ENCODE peak calls at places on chromosomes 1 and 21, in four cellular contexts. W, V, H and L are unnamed samples. For H3K9me3, the result is how much of the 10 kb centered on the place peaks cover.

GRCh38 chr1:219062161-219062560 is 111.5 kb upstream of the LYPLAL1 start:
- DNase-seq in W (no peak), V (no peak), H (no peak), L (no peak)

GRCh38 chr1:205714190-205714905 is 34.0 kb upstream of the SLC45A3 start:
- DNase-seq in H (no peak), V (no peak), W (no peak), L (no peak)

GRCh38 chr1:5744911-5745431 is 247.3 kb downstream of the NPHP4 start:
- DNase-seq in H (no peak), V (no peak), W (no peak), L (peak)

GRCh38 chr21:18384771-18385170 is 18.8 kb downstream of the TMPRSS15 start:
- DNase-seq in H (no peak), W (no peak), V (no peak), L (no peak)

GRCh38 chr1:183247066-183247465 is 61.0 kb downstream of the LAMC2 start:
- DNase-seq in W (no peak), V (no peak), H (no peak), L (no peak)

GRCh38 chr1:38559180-38559874 is 300.2 kb downstream of the RRAGC start:
- DNase-seq in W (peak), H (peak), V (no peak), L (no peak)

GRCh38 chr1:223707270-223708000 is 4.9 kb upstream of the CAPN2 start:
- DNase-seq in W (peak), H (no peak), V (peak), L (peak)

GRCh38 chr1:111515291-111516007 is 12.0 kb upstream of the ADORA3 start:
- DNase-seq in V (peak), H (no peak), W (peak), L (peak)

GRCh38 chr1:46725736-46726108 is 6.8 kb upstream of the EFCAB14 start:
- DNase-seq in V (no peak), H (no peak), W (no peak), L (no peak)

GRCh38 chr1:99766378-99766800 is at the start of gene FRRS1:
- DNase-seq in W (peak), V (peak), H (peak), L (peak)

GRCh38 chr1:175941164-175941563 is 197.8 kb upstream of the TNR start:
- DNase-seq in V (no peak), W (no peak), H (no peak), L (no peak)

GRCh38 chr1:240254778-240255291 is 163.2 kb downstream of the FMN2 start:
- DNase-seq in V (no peak), W (no peak), H (no peak), L (no peak)

GRCh38 chr1:111227875-111228747 is 598 bp downstream of the CHI3L2 start:
- DNase-seq in V (no peak), H (no peak), W (peak), L (peak)

GRCh38 chr1:216346521-216346920 is 76.7 kb downstream of the USH2A start:
- DNase-seq in H (no peak), W (no peak), V (no peak), L (no peak)

GRCh38 chr1:200180821-200181220 is 153.3 kb downstream of the NR5A2 start:
- DNase-seq in H (no peak), V (no peak), W (no peak), L (peak)

GRCh38 chr1:233730809-233731208 is 116.9 kb downstream of the KCNK1 start:
- DNase-seq in V (no peak), W (no peak), H (no peak), L (no peak)

GRCh38 chr1:36238433-36238832 is 14.2 kb downstream of the THRAP3 start:
- DNase-seq in V (no peak), W (no peak), H (no peak), L (no peak)

GRCh38 chr1:174333437-174333836 is 114.3 kb upstream of the GPR52 start:
- DNase-seq in W (no peak), V (no peak), H (no peak), L (no peak)

GRCh38 chr1:66535149-66535548 is 1.2 kb downstream of the SGIP1 start:
- DNase-seq in W (no peak), V (no peak), H (no peak), L (no peak)

GRCh38 chr1:214414691-214415090 is 133.7 kb downstream of the SMYD2 start:
- DNase-seq in H (no peak), W (no peak), V (no peak), L (no peak)

GRCh38 chr1:30847358-30847972 is 61.1 kb downstream of the SDC3 start:
- DNase-seq in H (no peak), V (peak), W (peak), L (peak)

GRCh38 chr1:209670441-209671082 is 4.7 kb upstream of the G0S2 start:
- DNase-seq in W (no peak), V (no peak), H (no peak), L (no peak)

GRCh38 chr1:230677200-230677599 is 34.9 kb downstream of the COG2 start:
- DNase-seq in H (no peak), V (no peak), W (no peak), L (no peak)

GRCh38 chr1:39694026-39694425 is 2.8 kb upstream of the HPCAL4 start:
- DNase-seq in W (no peak), H (no peak), V (no peak), L (no peak)

GRCh38 chr1:117561071-117561470 is 44.8 kb upstream of the TENT5C start:
- DNase-seq in V (no peak), W (no peak), H (no peak), L (no peak)

GRCh38 chr1:168482106-168482505 is 61.7 kb downstream of the XCL2 start:
- DNase-seq in V (no peak), W (no peak), H (no peak), L (no peak)

GRCh38 chr1:89719502-89720306 is 86.8 kb downstream of the LRRC8C start:
- DNase-seq in W (no peak), V (no peak), H (no peak), L (no peak)

GRCh38 chr21:28426545-28426944 is 566.1 kb downstream of the LTN1 start:
- DNase-seq in W (no peak), V (no peak), H (no peak), L (no peak)

GRCh38 chr1:239302716-239303115 is 83.7 kb upstream of the CHRM3 start:
- DNase-seq in V (no peak), W (no peak), H (no peak), L (no peak)

GRCh38 chr1:177571485-177572076 is 398.3 kb downstream of the SEC16B start:
- DNase-seq in W (no peak), V (no peak), H (no peak), L (no peak)

GRCh38 chr1:45499415-45499769 is 481 bp downstream of the CCDC163 start:
- DNase-seq in V (no peak), W (no peak), H (no peak), L (no peak)

GRCh38 chr1:65420590-65421340 is at the start of the genes LEPR and LEPROT:
- DNase-seq in W (no peak), H (no peak), V (no peak), L (no peak)

GRCh38 chr1:98044766-98045165 is 123.9 kb upstream of the DPYD start:
- DNase-seq in W (no peak), V (no peak), H (no peak), L (peak)

DNA sequence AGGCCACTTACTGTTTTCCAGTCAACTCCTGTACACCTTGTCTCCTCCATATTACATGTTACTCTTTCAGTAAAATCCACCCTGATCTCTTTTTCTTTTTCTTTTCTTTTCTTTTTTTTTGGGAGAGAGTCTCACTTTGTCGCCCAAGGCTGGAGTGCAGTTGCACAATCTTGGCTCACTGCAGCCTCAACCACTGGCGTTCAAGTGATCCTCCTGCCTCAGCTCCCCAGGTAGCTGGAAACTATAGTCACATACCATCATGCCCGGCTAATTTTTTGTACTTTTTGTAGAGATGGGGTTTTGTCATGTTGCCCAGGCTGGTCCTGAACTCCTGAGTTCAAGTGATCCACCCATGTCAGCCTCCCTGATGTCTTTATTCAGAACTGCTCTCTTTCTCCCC is 57.8 kb downstream of the CYYR1 start:
- DNase-seq in H (no peak), W (no peak), V (no peak), L (no peak)
- H3K9me3 ChIP-seq in H (under half), W (under half), V (under half), L (under half)

GRCh38 chr1:50424940-50425375 is 1.7 kb upstream of the DMRTA2 start:
- DNase-seq in H (no peak), V (no peak), W (no peak), L (no peak)

GRCh38 chr1:50426702-50427085 is 3.5 kb upstream of the DMRTA2 start:
- DNase-seq in V (no peak), W (no peak), H (no peak), L (no peak)

GRCh38 chr1:50424045-50424939 is 1.0 kb upstream of the DMRTA2 start:
- DNase-seq in H (no peak), V (no peak), W (no peak), L (no peak)

GRCh38 chr1:50426108-50426700 is 3.0 kb upstream of the DMRTA2 start:
- DNase-seq in V (no peak), W (no peak), H (no peak), L (no peak)

DNA sequence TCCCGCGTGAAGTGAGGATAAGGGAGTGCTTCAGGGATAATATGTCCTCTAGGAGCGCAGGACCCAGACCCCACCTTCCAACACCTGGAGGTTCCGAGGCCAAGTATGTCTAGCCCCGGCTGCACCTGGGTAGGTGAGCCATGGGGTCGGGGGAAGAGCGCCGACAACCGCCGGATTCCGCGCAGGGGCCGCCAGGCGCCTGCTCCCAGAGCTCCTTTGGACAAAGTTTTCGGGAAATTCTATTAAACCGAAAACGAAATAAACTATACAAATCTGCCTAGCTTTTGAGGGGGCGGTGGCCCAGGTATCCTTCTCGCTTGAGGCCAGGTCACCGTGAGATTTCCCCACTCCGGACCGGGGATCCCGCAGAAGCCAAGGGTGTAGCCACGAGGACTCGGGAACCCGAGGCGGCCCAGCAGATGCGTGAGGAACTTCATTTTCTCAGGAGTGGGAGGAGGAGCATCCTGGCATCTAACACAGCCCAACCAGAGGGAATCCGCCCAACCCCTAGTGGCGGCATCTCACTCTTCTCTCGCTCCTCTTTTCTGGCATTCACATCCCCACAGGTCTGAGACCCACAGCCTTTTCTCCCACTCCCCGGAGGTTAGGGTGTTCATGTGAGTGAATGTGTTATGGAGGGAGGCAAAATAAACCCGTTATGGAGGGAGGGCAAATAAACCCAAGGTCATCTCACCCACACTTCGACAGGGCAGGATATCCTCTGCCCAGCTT is 2.3 kb upstream of the DMRTA2 start:
- DNase-seq in W (no peak), H (no peak), V (no peak), L (no peak)
- H3K9me3 ChIP-seq in W (under half), H (under half), V (under half), L (under half)

GRCh38 chr1:20160034-20160433 is 20.9 kb downstream of the PLA2G2F start:
- DNase-seq in H (no peak), V (no peak), W (no peak), L (no peak)
- H3K9me3 ChIP-seq in H (under half), V (under half), W (under half), L (under half)

GRCh38 chr1:181219938-181220337 is 131.4 kb downstream of the IER5 start:
- DNase-seq in H (no peak), V (no peak), W (no peak), L (no peak)

GRCh38 chr1:181221078-181221477 is 132.6 kb downstream of the IER5 start:
- DNase-seq in H (no peak), W (no peak), V (no peak), L (peak)

DNA sequence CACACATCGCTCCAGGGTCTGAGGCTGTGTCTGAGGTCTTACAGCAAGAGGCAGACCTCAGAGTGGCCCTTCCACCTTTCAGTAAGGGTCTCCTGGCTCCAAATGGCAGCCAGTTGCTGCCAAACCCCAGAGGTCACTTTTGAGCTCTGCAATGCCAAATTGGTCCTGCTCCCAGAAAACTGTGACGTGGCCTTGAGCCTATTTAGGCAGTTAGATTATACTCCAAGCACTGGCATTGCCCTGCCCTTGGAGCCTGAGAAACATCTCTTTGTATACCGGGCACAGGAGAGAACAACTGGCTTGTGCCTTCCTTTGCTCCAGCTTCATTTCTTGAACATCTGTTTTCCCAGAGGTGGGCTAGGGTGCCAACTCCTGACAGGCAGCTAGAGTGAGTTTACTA is 134.5 kb downstream of the IER5 start:
- DNase-seq in H (no peak), W (no peak), V (no peak), L (no peak)
- H3K9me3 ChIP-seq in H (under half), W (under half), V (under half), L (under half)

GRCh38 chr1:247096958-247097357 is 7.2 kb downstream of the ZNF669 start:
- DNase-seq in W (no peak), V (no peak), H (no peak), L (no peak)
- H3K9me3 ChIP-seq in W (under half), V (under half), H (under half), L (under half)

GRCh38 chr1:159248311-159248710 is 43.6 kb downstream of the ACKR1 start:
- DNase-seq in W (no peak), H (no peak), V (no peak), L (no peak)

GRCh38 chr1:159247266-159247665 is 42.6 kb downstream of the ACKR1 start:
- DNase-seq in V (no peak), W (no peak), H (no peak), L (no peak)

GRCh38 chr1:159250817-159251216 is 46.1 kb downstream of the ACKR1 start:
- DNase-seq in V (no peak), W (no peak), H (no peak), L (no peak)
- H3K9me3 ChIP-seq in V (under half), W (under half), H (under half), L (under half)

GRCh38 chr1:227562037-227562436 is 1.3 kb upstream of the ZNF678 start:
- DNase-seq in V (no peak), W (no peak), H (no peak), L (no peak)

GRCh38 chr1:227561303-227561702 is 2.1 kb upstream of the ZNF678 start:
- DNase-seq in V (no peak), H (no peak), W (peak), L (peak)

GRCh38 chr1:227560814-227561213 is 2.5 kb upstream of the ZNF678 start:
- DNase-seq in H (no peak), W (peak), V (no peak), L (peak)

GRCh38 chr1:227562923-227563318 is 435 bp upstream of the ZNF678 start:
- DNase-seq in H (no peak), W (peak), V (no peak), L (peak)

GRCh38 chr1:227563319-227564201 is at the start of gene ZNF678:
- DNase-seq in W (peak), H (peak), V (peak), L (peak)
- H3K9me3 ChIP-seq in W (under half), H (under half), V (under half), L (under half)

GRCh38 chr1:2826736-2827292 is 25.3 kb upstream of the TTC34 start:
- DNase-seq in W (no peak), H (no peak), V (no peak), L (no peak)

GRCh38 chr1:2825487-2826189 is 24.1 kb upstream of the TTC34 start:
- DNase-seq in V (no peak), W (no peak), H (no peak), L (no peak)

GRCh38 chr1:2823921-2824660 is 22.6 kb upstream of the TTC34 start:
- DNase-seq in V (no peak), W (no peak), H (no peak), L (no peak)

GRCh38 chr1:2826316-2826715 is 24.8 kb upstream of the TTC34 start:
- DNase-seq in W (no peak), V (no peak), H (no peak), L (no peak)

DNA sequence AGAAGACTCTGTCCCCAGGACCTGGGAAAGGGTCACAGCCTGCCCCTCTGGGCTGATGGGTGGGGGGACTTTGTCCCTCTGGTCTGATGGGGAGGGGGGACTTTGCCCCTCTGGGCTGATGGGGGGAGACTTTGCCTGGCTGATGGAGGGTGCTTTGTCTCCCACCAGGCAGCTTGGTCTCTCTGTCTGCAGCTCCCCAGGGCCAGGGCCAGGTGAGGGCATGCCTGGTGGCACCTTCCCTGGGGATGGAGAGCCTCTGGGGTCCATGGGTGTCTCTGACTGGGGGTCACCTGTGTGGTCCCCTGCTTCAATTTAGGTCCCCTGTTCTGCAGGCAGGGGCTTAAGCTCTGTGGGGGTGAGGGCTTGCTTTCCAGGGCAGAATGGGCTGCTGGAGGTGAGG is 23.5 kb upstream of the TTC34 start:
- DNase-seq in W (no peak), V (no peak), H (no peak), L (peak)
- H3K9me3 ChIP-seq in W (under half), V (under half), H (under half), L (under half)